ENCODE peak calls at places on chromosome 3, in seven cellular contexts. Q is Panc1, E is K562, I is uterus, R is lung, C is stomach, S is tibial artery. D is an unnamed sample.

GRCh38 chr3:37703633-37704032 is 158.0 kb upstream of the CTDSPL start:
- DNase-seq in Q (no peak), E (no peak), I (no peak), R (no peak), C (no peak), S (no peak), D (no peak)

GRCh38 chr3:133196527-133196926 is 158.3 kb downstream of the TMEM108 start:
- DNase-seq in Q (no peak), E (no peak), I (no peak), R (no peak), C (no peak), S (no peak), D (no peak)

GRCh38 chr3:123147754-123148535 is 53.8 kb upstream of the SEC22A start:
- DNase-seq in Q (no peak), E (no peak), I (no peak), R (peak), C (no peak), S (no peak), D (no peak)

GRCh38 chr3:99808163-99808794 is 9.4 kb upstream of the CMSS1 start:
- DNase-seq in Q (peak), E (peak), I (no peak), R (peak), C (peak), S (peak), D (peak)

GRCh38 chr3:39124876-39125836 is 17.7 kb downstream of the TTC21A start:
- DNase-seq in Q (no peak), E (peak), I (no peak), R (peak), C (peak), S (no peak), D (peak)

GRCh38 chr3:192700885-192701284 is 26.5 kb downstream of the FGF12 start:
- DNase-seq in Q (no peak), E (no peak), I (no peak), R (no peak), C (no peak), S (no peak), D (no peak)

GRCh38 chr3:159548675-159549335 is 439.8 kb upstream of the IL12A start:
- DNase-seq in Q (no peak), E (no peak), I (no peak), R (no peak), C (no peak), S (no peak), D (no peak)

GRCh38 chr3:89876116-89876515 is 768.7 kb downstream of the EPHA3 start:
- DNase-seq in Q (no peak), E (no peak), I (no peak), R (no peak), C (no peak), S (no peak), D (no peak)

GRCh38 chr3:123807820-123808219 is 76.3 kb downstream of the MYLK start:
- DNase-seq in Q (no peak), E (no peak), I (no peak), R (no peak), C (no peak), S (no peak), D (peak)

GRCh38 chr3:187263270-187263669 is 28.3 kb downstream of the MASP1 start:
- DNase-seq in Q (no peak), E (no peak), I (no peak), R (no peak), C (no peak), S (no peak), D (no peak)

GRCh38 chr3:192685801-192686200 is 41.5 kb downstream of the FGF12 start:
- DNase-seq in Q (no peak), E (no peak), I (no peak), R (no peak), C (no peak), S (no peak), D (no peak)

GRCh38 chr3:41144631-41145030 is 54.7 kb upstream of the CTNNB1 start:
- DNase-seq in Q (no peak), E (no peak), I (no peak), R (no peak), C (no peak), S (no peak), D (no peak)

GRCh38 chr3:15804553-15805095 is 6.8 kb upstream of the ANKRD28 start:
- DNase-seq in Q (no peak), E (peak), I (no peak), R (no peak), C (no peak), S (no peak), D (no peak)

GRCh38 chr3:111619833-111620232 is 24.7 kb upstream of the ZBED2 start:
- DNase-seq in Q (no peak), E (no peak), I (no peak), R (no peak), C (no peak), S (no peak), D (no peak)

GRCh38 chr3:63387568-63387967 is 109.5 kb downstream of the SYNPR start:
- DNase-seq in Q (no peak), E (no peak), I (no peak), R (no peak), C (no peak), S (no peak), D (no peak)

GRCh38 chr3:134029734-134030381 is at the start of gene SLCO2A1:
- DNase-seq in Q (no peak), E (no peak), I (peak), R (no peak), C (peak), S (peak), D (peak)

GRCh38 chr3:120348065-120348980 is 831 bp downstream of the LRRC58 start:
- DNase-seq in Q (no peak), E (no peak), I (no peak), R (no peak), C (no peak), S (peak), D (peak)

GRCh38 chr3:50978991-50979667 is 304.4 kb downstream of the DOCK3 start:
- DNase-seq in Q (no peak), E (peak), I (no peak), R (no peak), C (no peak), S (no peak), D (no peak)

GRCh38 chr3:40997711-40998519 is 201.4 kb upstream of the CTNNB1 start:
- DNase-seq in Q (no peak), E (no peak), I (no peak), R (no peak), C (no peak), S (no peak), D (no peak)

GRCh38 chr3:65314265-65314664 is 626.5 kb upstream of the ADAMTS9 start:
- DNase-seq in Q (no peak), E (no peak), I (no peak), R (no peak), C (no peak), S (no peak), D (no peak)

GRCh38 chr3:47985376-47985775 is 30.8 kb downstream of the MAP4 start:
- DNase-seq in Q (no peak), E (no peak), I (no peak), R (no peak), C (no peak), S (no peak), D (no peak)

GRCh38 chr3:156677536-156677935 is 3.1 kb downstream of the TIPARP start:
- DNase-seq in Q (no peak), E (no peak), I (no peak), R (no peak), C (no peak), S (no peak), D (no peak)

GRCh38 chr3:144055604-144056003 is 84.0 kb downstream of the DIPK2A start:
- DNase-seq in Q (no peak), E (no peak), I (no peak), R (no peak), C (no peak), S (no peak), D (no peak)

GRCh38 chr3:52471371-52472238 is 16.2 kb downstream of the NISCH start:
- DNase-seq in Q (no peak), E (peak), I (peak), R (peak), C (peak), S (peak), D (peak)

GRCh38 chr3:100647673-100648072 is 38.3 kb downstream of the ADGRG7 start:
- DNase-seq in Q (no peak), E (no peak), I (no peak), R (no peak), C (no peak), S (no peak), D (no peak)

GRCh38 chr3:187773233-187773962 is 28.1 kb upstream of the BCL6 start:
- DNase-seq in Q (no peak), E (no peak), I (no peak), R (no peak), C (no peak), S (no peak), D (no peak)

GRCh38 chr3:98531622-98532274 is at the start of gene GPR15:
- DNase-seq in Q (no peak), E (no peak), I (no peak), R (no peak), C (no peak), S (no peak), D (no peak)
- H3K27ac ChIP-seq in Q (no peak), E (no peak), I (no peak), R (no peak), C (no peak), S (no peak), D (peak)

GRCh38 chr3:69684309-69684981 is 54.8 kb upstream of the MITF start:
- DNase-seq in Q (no peak), E (no peak), I (no peak), R (no peak), C (no peak), S (no peak), D (no peak)
- H3K27ac ChIP-seq in Q (no peak), E (no peak), I (peak), R (no peak), C (no peak), S (no peak), D (no peak)

DNA sequence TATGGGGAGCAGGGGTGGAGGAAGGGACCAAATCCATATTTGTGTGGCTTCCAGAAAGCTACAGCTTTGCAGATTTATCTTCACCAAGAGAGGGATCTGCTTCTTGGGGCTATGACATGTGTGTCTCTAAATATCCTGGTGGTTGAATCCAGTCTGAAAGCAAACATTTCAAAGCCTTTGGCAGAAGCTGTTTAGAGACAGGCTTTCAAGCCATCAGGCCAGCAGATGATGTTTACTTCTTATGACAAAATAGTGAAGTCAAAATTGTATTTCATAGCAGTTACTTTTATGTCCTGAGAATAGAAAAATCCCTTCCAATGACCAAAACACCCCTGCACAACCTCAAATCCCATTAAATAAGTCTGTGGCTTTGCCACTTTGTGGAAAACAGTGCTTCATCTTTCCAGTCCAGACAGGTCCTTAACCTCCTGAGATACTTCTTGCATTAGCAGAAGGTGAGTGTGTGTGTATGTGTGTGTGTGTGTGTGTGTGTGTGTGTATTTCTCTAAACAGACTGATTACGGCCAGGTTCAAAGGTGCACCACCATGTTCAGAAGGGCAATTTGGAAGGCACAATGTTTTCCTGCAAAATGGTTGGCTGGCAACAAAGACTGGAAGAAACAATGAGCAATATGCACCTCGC is 191.4 kb upstream of the LRIG1 start:
- DNase-seq in Q (no peak), E (no peak), I (no peak), R (no peak), C (no peak), S (no peak), D (peak)
- H3K27ac ChIP-seq in Q (no peak), E (no peak), I (no peak), R (no peak), C (peak), S (no peak), D (no peak)

GRCh38 chr3:12318758-12319621 is 30.1 kb downstream of the PPARG start:
- DNase-seq in Q (no peak), E (no peak), I (no peak), R (no peak), C (no peak), S (no peak), D (no peak)

GRCh38 chr3:12313519-12313918 is 24.6 kb downstream of the PPARG start:
- DNase-seq in Q (no peak), E (no peak), I (no peak), R (no peak), C (no peak), S (no peak), D (no peak)

GRCh38 chr3:12316721-12317351 is 28.0 kb downstream of the PPARG start:
- DNase-seq in Q (no peak), E (no peak), I (no peak), R (no peak), C (no peak), S (no peak), D (no peak)

GRCh38 chr3:12316253-12316652 is 27.4 kb downstream of the PPARG start:
- DNase-seq in Q (no peak), E (no peak), I (no peak), R (no peak), C (no peak), S (no peak), D (no peak)

GRCh38 chr3:12317914-12318313 is 29.0 kb downstream of the PPARG start:
- DNase-seq in Q (no peak), E (no peak), I (no peak), R (peak), C (no peak), S (no peak), D (no peak)
- H3K27ac ChIP-seq in Q (peak), E (no peak), I (no peak), R (no peak), C (no peak), S (no peak), D (no peak)

D was measured in colonic mucosa.